ENCODE peak calls at places on chromosomes 7 and 10, in four cellular contexts. A is astrocyte of the spinal cord; I is CD4-positive, alpha-beta T cell; Q is stimulated activated CD4-positive, alpha-beta T cell treated with anti-CD3 and anti-CD28 coated beads, Interleukin-1b, Interleukin-23, amount 100 ng/mL, for 48 hours. K is an unnamed sample.

GRCh38 chr10:29041512-29042150 is 247.2 kb upstream of the LYZL1 start:
- DNase-seq in A (no peak), I (no peak), Q (no peak), K (no peak)

GRCh38 chr10:53090725-53091124 is 318.1 kb upstream of the MBL2 start:
- DNase-seq in Q (no peak), A (no peak), I (no peak), K (no peak)

GRCh38 chr7:54904986-54905385 is 113.8 kb upstream of the EGFR start:
- DNase-seq in Q (no peak), A (no peak), I (no peak), K (no peak)

GRCh38 chr10:21496285-21497176 is 29.0 kb downstream of the SKIDA1 start:
- DNase-seq in A (peak), Q (peak), I (peak), K (no peak)

GRCh38 chr10:88389456-88389855 is 193.7 kb downstream of the RNLS start:
- DNase-seq in I (peak), Q (no peak), A (peak), K (peak)

GRCh38 chr10:127976286-127976685 is 69.4 kb downstream of the PTPRE start:
- DNase-seq in I (no peak), A (no peak), Q (no peak), K (no peak)

GRCh38 chr7:45923290-45923689 is 2.2 kb upstream of the IGFBP3 start:
- DNase-seq in Q (peak), I (no peak), A (peak), K (no peak)

GRCh38 chr7:155205368-155206285 is 92.1 kb upstream of the INSIG1 start:
- DNase-seq in I (peak), Q (peak), A (peak), K (peak)

GRCh38 chr10:11181996-11182395 is 164.3 kb downstream of the CELF2 start:
- DNase-seq in I (no peak), A (peak), Q (no peak), K (no peak)

GRCh38 chr10:97532935-97533671 is 34.4 kb downstream of the UBTD1 start:
- DNase-seq in I (no peak), A (peak), Q (no peak), K (no peak)

GRCh38 chr7:27262121-27262520 is 19.5 kb downstream of the EVX1 start:
- DNase-seq in I (no peak), A (no peak), Q (no peak), K (no peak)

GRCh38 chr7:100585511-100586265 is at the start of gene LRCH4:
- DNase-seq in Q (peak), A (no peak), I (peak), K (no peak)

GRCh38 chr7:46174192-46174572 is 253.1 kb upstream of the IGFBP3 start:
- DNase-seq in Q (no peak), A (no peak), I (no peak), K (no peak)

GRCh38 chr7:41973331-41973730 is 263.7 kb downstream of the GLI3 start:
- DNase-seq in I (no peak), Q (no peak), A (no peak), K (no peak)

GRCh38 chr7:69245646-69246045 is 352.6 kb upstream of the AUTS2 start:
- DNase-seq in Q (no peak), I (no peak), A (peak), K (no peak)

GRCh38 chr7:91383186-91383585 is 119.0 kb downstream of the FZD1 start:
- DNase-seq in I (no peak), A (peak), Q (no peak), K (no peak)

GRCh38 chr7:110065112-110065511 is 1025.8 kb upstream of the LRRN3 start:
- DNase-seq in Q (no peak), A (no peak), I (no peak), K (no peak)

GRCh38 chr10:46526682-46527038 is 29.8 kb downstream of the GPRIN2 start:
- DNase-seq in I (peak), A (no peak), Q (no peak), K (no peak)

GRCh38 chr7:121547341-121548092 is 151.4 kb upstream of the FAM3C start:
- DNase-seq in Q (no peak), I (no peak), A (peak), K (peak)

GRCh38 chr7:106774768-106775551 is 90.1 kb upstream of the PIK3CG start:
- DNase-seq in A (peak), I (no peak), Q (peak), K (no peak)

GRCh38 chr10:60536529-60537114 is 146.9 kb upstream of the ANK3 start:
- DNase-seq in I (no peak), A (peak), Q (peak), K (no peak)

GRCh38 chr10:44651834-44652233 is 259.3 kb upstream of the TMEM72 start:
- DNase-seq in Q (no peak), A (no peak), I (no peak), K (no peak)

GRCh38 chr7:50733552-50733951 is 49.1 kb downstream of the GRB10 start:
- DNase-seq in I (no peak), A (peak), Q (no peak), K (no peak)

GRCh38 chr10:6201511-6201975 is 1.2 kb upstream of the PFKFB3 start:
- DNase-seq in Q (peak), A (peak), I (peak), K (no peak)

GRCh38 chr7:120785056-120785455 is 72.9 kb downstream of the TSPAN12 start:
- DNase-seq in I (no peak), Q (no peak), A (no peak), K (no peak)